ENCODE peak calls at places on chromosomes 11 and 22, in nine cellular contexts. R, H, I, D, T, C, B, J and K are unnamed samples.

GRCh38 chr11:77200869-77201268 is 72.8 kb downstream of the MYO7A start:
- DNase-seq in I (no peak), D (no peak), C (no peak), J (no peak), H (no peak), T (no peak), B (no peak), R (peak), K (no peak)

GRCh38 chr11:10502770-10503169 is 38.2 kb downstream of the RNF141 start:
- DNase-seq in I (no peak), D (no peak), J (no peak), H (no peak), C (no peak), R (no peak), T (no peak), B (no peak), K (no peak)

GRCh38 chr22:20299736-20300136 is 20.1 kb downstream of the DGCR6L start:
- DNase-seq in C (no peak), J (no peak), D (no peak), H (no peak), I (no peak), B (no peak), T (no peak), R (peak), K (no peak)

GRCh38 chr11:129950319-129951034 is 52.2 kb downstream of the PRDM10 start:
- DNase-seq in T (peak), D (no peak), R (no peak), B (no peak), C (no peak), J (no peak), I (no peak), H (no peak), K (no peak)

GRCh38 chr22:35315855-35316745 is 16.4 kb downstream of the TOM1 start:
- DNase-seq in I (no peak), R (no peak), T (peak), B (no peak), C (no peak), H (peak), J (no peak), D (no peak), K (peak)

GRCh38 chr11:124623861-124624525 is 1.3 kb downstream of the TBRG1 start:
- DNase-seq in H (no peak), T (no peak), B (no peak), R (no peak), C (no peak), I (peak), D (no peak), J (no peak), K (no peak)

GRCh38 chr11:116731097-116731761 is 41.6 kb downstream of the BUD13 start:
- DNase-seq in R (no peak), I (peak), T (no peak), D (no peak), H (peak), B (no peak), J (no peak), C (no peak), K (no peak)

GRCh38 chr22:38696606-38697005 is 4.1 kb downstream of the JOSD1 start:
- DNase-seq in J (peak), T (no peak), R (no peak), C (no peak), B (no peak), I (peak), H (no peak), D (no peak), K (peak)

GRCh38 chr11:36447947-36448346 is 62.1 kb downstream of the TRAF6 start:
- DNase-seq in C (no peak), J (no peak), H (peak), D (no peak), I (no peak), T (peak), R (no peak), B (no peak), K (no peak)

GRCh38 chr11:98136357-98136756 is 884.4 kb upstream of the CNTN5 start:
- DNase-seq in D (no peak), B (no peak), C (no peak), I (no peak), T (no peak), R (no peak), H (no peak), J (no peak), K (no peak)

GRCh38 chr11:15938983-15939382 is 417.4 kb downstream of the SOX6 start:
- DNase-seq in J (no peak), R (no peak), T (no peak), H (no peak), B (no peak), I (no peak), D (no peak), C (no peak), K (no peak)

GRCh38 chr11:3939651-3940190 is 84.3 kb downstream of the STIM1 start:
- DNase-seq in H (no peak), I (peak), T (no peak), D (no peak), C (no peak), R (no peak), B (no peak), J (peak), K (no peak)

GRCh38 chr11:34514050-34514449 is 456 bp upstream of the ELF5 start:
- DNase-seq in R (no peak), T (no peak), J (no peak), D (no peak), I (no peak), C (no peak), H (no peak), B (no peak), K (no peak)

GRCh38 chr11:96752221-96752620 is 362.4 kb downstream of the JRKL start:
- DNase-seq in I (no peak), J (no peak), D (no peak), B (no peak), R (no peak), C (no peak), T (no peak), H (no peak), K (no peak)

GRCh38 chr11:57499413-57499982 is 16.0 kb downstream of the SLC43A1 start:
- DNase-seq in T (peak), D (no peak), H (peak), B (no peak), R (peak), J (peak), C (peak), I (peak), K (no peak)

GRCh38 chr11:76769645-76770586 is 13.2 kb upstream of the TSKU start:
- DNase-seq in B (no peak), I (peak), R (peak), T (no peak), J (no peak), D (no peak), C (no peak), H (no peak), K (no peak)

GRCh38 chr11:27207025-27207650 is 155.9 kb downstream of the CCDC34 start:
- DNase-seq in C (no peak), T (no peak), D (no peak), R (no peak), B (no peak), J (no peak), I (no peak), H (no peak), K (no peak)

GRCh38 chr11:119192111-119192510 is 6.8 kb downstream of the NHERF4 start:
- DNase-seq in J (no peak), T (no peak), D (no peak), C (no peak), I (no peak), B (no peak), H (no peak), R (no peak), K (no peak)

GRCh38 chr11:69401715-69402114 is 79.7 kb upstream of the LINC01488 start:
- DNase-seq in I (no peak), B (no peak), D (no peak), R (no peak), H (no peak), C (no peak), T (no peak), J (no peak), K (no peak)

GRCh38 chr11:106311531-106312230 is 234.2 kb downstream of the AASDHPPT start:
- DNase-seq in D (no peak), T (no peak), B (no peak), I (peak), J (no peak), H (no peak), R (no peak), C (no peak), K (no peak)

GRCh38 chr11:111360150-111361043 is 18.7 kb downstream of the POU2AF1 start:
- DNase-seq in D (no peak), I (no peak), C (no peak), H (no peak), T (no peak), J (no peak), R (peak), B (no peak), K (no peak)

GRCh38 chr22:44622147-44622427 is 79.9 kb upstream of the PRR5 start:
- DNase-seq in D (no peak), I (no peak), C (no peak), B (no peak), R (no peak), J (no peak), T (no peak), H (peak), K (peak)

GRCh38 chr11:86551286-86551685 is 121.1 kb downstream of the ME3 start:
- DNase-seq in D (no peak), B (no peak), T (peak), J (peak), H (no peak), I (peak), C (no peak), R (no peak), K (no peak)

GRCh38 chr22:30305519-30305905 is 16.2 kb upstream of the CASTOR1 start:
- DNase-seq in R (peak), B (no peak), D (no peak), H (no peak), C (peak), J (no peak), T (no peak), I (no peak), K (peak)

GRCh38 chr11:2088284-2088683 is 50.9 kb downstream of the IGF2 start:
- DNase-seq in B (no peak), R (peak), C (no peak), I (no peak), J (no peak), H (no peak), T (no peak), D (no peak), K (no peak)

GRCh38 chr11:75524576-75525432 is 937 bp downstream of the GDPD5 start:
- DNase-seq in R (peak), D (no peak), J (no peak), T (no peak), H (no peak), C (peak), B (peak), I (peak), K (no peak)

GRCh38 chr22:31091106-31091975 is 10.2 kb downstream of the SMTN start:
- DNase-seq in J (no peak), R (no peak), B (no peak), I (no peak), T (no peak), D (no peak), C (no peak), H (no peak), K (no peak)

GRCh38 chr22:42872821-42873220 is 15.7 kb upstream of the ARFGAP3 start:
- DNase-seq in H (no peak), I (no peak), B (no peak), R (no peak), C (no peak), D (no peak), J (no peak), T (no peak), K (no peak)